ENCODE peak calls at places on chromosomes 16 and 17, in eight cellular contexts. Y, M, Q, B, Z, L, E and F are unnamed samples.

GRCh38 chr17:79831367-79832210 is 7.7 kb downstream of the CBX4 start:
- DNase-seq in Y (peak; percentile 87), M (peak; percentile 68), Q (no peak), B (no peak), Z (peak; percentile 73), L (peak; percentile 70), E (no peak), F (no peak)

GRCh38 chr17:70945386-70945785 is 776.1 kb downstream of the KCNJ2 start:
- DNase-seq in Y (no peak), M (no peak), Q (no peak), B (no peak), Z (no peak), L (no peak), E (no peak), F (no peak)

GRCh38 chr16:25126820-25127232 is 15.3 kb downstream of the LCMT1 start:
- DNase-seq in Y (no peak), M (no peak), Q (no peak), B (no peak), Z (no peak), L (no peak), E (peak; percentile 81), F (no peak)

GRCh38 chr16:2858245-2859025 is 465 bp upstream of the PRSS22 start:
- DNase-seq in Y (peak; percentile 42), M (no peak), Q (no peak), B (no peak), Z (no peak), L (peak; percentile 90), E (peak; percentile 97), F (no peak)

GRCh38 chr17:76843703-76844484 is 24.3 kb upstream of the MGAT5B start:
- DNase-seq in Y (peak; percentile 59), M (no peak), Q (no peak), B (no peak), Z (no peak), L (no peak), E (no peak), F (no peak)

GRCh38 chr16:67528870-67529638 is 425 bp downstream of the RIPOR1 start:
- DNase-seq in Y (peak; percentile 83), M (no peak), Q (no peak), B (no peak), Z (peak; percentile 53), L (peak; percentile 70), E (peak; percentile 50), F (no peak)

GRCh38 chr17:59521465-59522126 is 43.8 kb upstream of the DHX40 start:
- DNase-seq in Y (peak; percentile 92), M (peak; percentile 26), Q (no peak), B (peak; percentile 45), Z (peak; percentile 35), L (peak; percentile 62), E (no peak), F (no peak)

GRCh38 chr16:15506441-15506840 is 72.1 kb downstream of the BMERB1 start:
- DNase-seq in Y (no peak), M (no peak), Q (no peak), B (no peak), Z (no peak), L (no peak), E (no peak), F (no peak)

GRCh38 chr16:58584831-58585505 is 44.7 kb downstream of the CNOT1 start:
- DNase-seq in Y (no peak), M (no peak), Q (no peak), B (no peak), Z (no peak), L (no peak), E (no peak), F (no peak)

GRCh38 chr17:80901319-80901718 is 90.3 kb upstream of the CHMP6 start:
- DNase-seq in Y (no peak), M (no peak), Q (no peak), B (no peak), Z (no peak), L (no peak), E (no peak), F (no peak)

GRCh38 chr16:53745126-53745525 is 41.2 kb downstream of the FTO start:
- DNase-seq in Y (no peak), M (peak; percentile 21), Q (no peak), B (no peak), Z (no peak), L (no peak), E (peak; percentile 87), F (peak; percentile 70)

GRCh38 chr16:57863434-57864160 is 61.3 kb upstream of the KIFC3 start:
- DNase-seq in Y (peak; percentile 56), M (peak; percentile 43), Q (no peak), B (peak; percentile 42), Z (peak; percentile 75), L (peak; percentile 60), E (peak; percentile 78), F (no peak)

GRCh38 chr17:56514899-56515298 is 78.6 kb upstream of the NOG start:
- DNase-seq in Y (no peak), M (no peak), Q (no peak), B (no peak), Z (no peak), L (no peak), E (no peak), F (no peak)

GRCh38 chr17:69533481-69534234 is 119.2 kb downstream of the MAP2K6 start:
- DNase-seq in Y (no peak), M (no peak), Q (no peak), B (no peak), Z (no peak), L (no peak), E (no peak), F (no peak)

GRCh38 chr16:56370185-56370584 is 55.2 kb downstream of the AMFR start:
- DNase-seq in Y (peak; percentile 63), M (no peak), Q (no peak), B (no peak), Z (no peak), L (no peak), E (no peak), F (no peak)

GRCh38 chr16:22635345-22635744 is 124.7 kb downstream of the NPIPB5 start:
- DNase-seq in Y (no peak), M (no peak), Q (no peak), B (no peak), Z (no peak), L (no peak), E (peak; percentile 6), F (no peak)

GRCh38 chr17:31608659-31609254 is 217.3 kb downstream of the RAB11FIP4 start:
- DNase-seq in Y (no peak), M (no peak), Q (no peak), B (no peak), Z (no peak), L (no peak), E (no peak), F (no peak)

GRCh38 chr17:50292465-50292864 is 18.2 kb downstream of the TMEM92 start:
- DNase-seq in Y (no peak), M (no peak), Q (no peak), B (no peak), Z (no peak), L (no peak), E (no peak), F (no peak)

GRCh38 chr17:50290074-50290702 is 15.9 kb downstream of the TMEM92 start:
- DNase-seq in Y (no peak), M (peak; percentile 79), Q (peak; percentile 85), B (peak; percentile 57), Z (peak; percentile 59), L (peak; percentile 80), E (peak; percentile 98), F (peak; percentile 75)

GRCh38 chr17:50285941-50286340 is 11.7 kb downstream of the TMEM92 start:
- DNase-seq in Y (no peak), M (no peak), Q (no peak), B (no peak), Z (no peak), L (peak; percentile 2), E (no peak), F (no peak)

GRCh38 chr17:50289268-50289667 is 15.0 kb downstream of the TMEM92 start:
- DNase-seq in Y (no peak), M (no peak), Q (no peak), B (no peak), Z (no peak), L (peak; percentile 4), E (no peak), F (no peak)

GRCh38 chr17:50288306-50288705 is 14.0 kb downstream of the TMEM92 start:
- DNase-seq in Y (peak; percentile 59), M (no peak), Q (no peak), B (no peak), Z (no peak), L (peak; percentile 3), E (no peak), F (no peak)
- H3K4me3 ChIP-seq in Y (no peak overlapping the region), M (no peak overlapping the region), Q (no peak overlapping the region), B (no peak overlapping the region), Z (no peak overlapping the region), L (no peak overlapping the region), E (peak overlapping the region; percentile 52), F (peak overlapping the region; percentile 11)

DNA sequence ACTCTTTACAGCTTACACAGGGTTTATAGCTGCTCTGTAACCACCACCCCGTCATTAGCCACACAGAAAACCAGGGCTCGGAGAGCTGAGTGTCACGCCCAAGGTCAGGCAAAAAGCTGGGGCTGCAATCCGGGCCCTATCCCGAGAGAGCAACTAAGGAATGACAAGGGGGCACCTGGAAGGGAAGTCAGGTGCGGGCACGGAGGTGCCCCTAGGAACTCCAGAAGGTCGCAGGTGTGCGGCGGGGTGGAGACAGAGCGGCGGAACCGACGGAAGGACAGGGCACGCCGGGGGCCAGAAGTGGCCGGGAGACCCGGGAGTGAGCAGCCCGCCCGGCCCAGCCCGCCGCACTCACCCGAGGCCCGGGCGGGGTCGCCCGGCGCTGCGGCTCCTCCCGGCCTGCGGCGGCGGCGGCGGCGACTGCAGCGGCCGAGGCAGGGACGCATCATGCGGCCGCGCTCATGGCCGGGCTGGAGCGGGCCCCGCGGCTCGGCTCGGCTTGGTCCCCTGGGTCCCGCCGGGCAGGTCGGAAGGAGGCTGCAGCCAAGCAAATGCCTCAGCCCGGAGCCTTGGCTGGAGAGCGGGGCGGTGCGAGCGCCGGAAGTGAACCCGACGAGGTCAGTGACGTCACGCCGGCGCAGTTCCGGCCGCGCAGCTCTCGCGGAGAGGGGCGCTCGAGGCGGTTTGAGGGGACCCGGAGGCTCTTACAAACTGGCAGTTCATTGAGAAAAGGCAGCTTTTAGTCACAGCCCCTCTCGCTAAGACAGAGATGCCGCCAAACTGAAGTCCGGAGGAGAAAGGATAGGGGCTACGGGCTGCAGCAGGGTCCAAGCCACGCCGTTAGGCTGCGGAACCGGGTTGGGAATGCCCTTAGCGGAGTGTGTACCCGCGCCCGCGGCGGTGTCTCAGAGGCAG is at the start of gene ZDHHC7:
- DNase-seq in Y (peak; percentile 96), M (peak; percentile 89), Q (no peak), B (no peak), Z (peak; percentile 88), L (peak; percentile 91), E (peak; percentile 66), F (no peak)
- TF ChIP-seq CTCF in Y (no peak), M (peak; percentile 8), Q (no peak), B (no peak), Z (peak; percentile 6), L (no peak), E (no peak), F (no peak)

GRCh38 chr17:3004925-3005324 is 58.5 kb downstream of the OR1D5 start:
- DNase-seq in Y (peak; percentile 62), M (no peak), Q (no peak), B (no peak), Z (no peak), L (peak; percentile 55), E (peak; percentile 87), F (no peak)
- H3K4me3 ChIP-seq in Y (no peak overlapping the region), M (peak overlapping the region; percentile 40), Q (no peak overlapping the region), B (no peak overlapping the region), Z (no peak overlapping the region), L (no peak overlapping the region), E (peak overlapping the region; percentile 6), F (no peak overlapping the region)

DNA sequence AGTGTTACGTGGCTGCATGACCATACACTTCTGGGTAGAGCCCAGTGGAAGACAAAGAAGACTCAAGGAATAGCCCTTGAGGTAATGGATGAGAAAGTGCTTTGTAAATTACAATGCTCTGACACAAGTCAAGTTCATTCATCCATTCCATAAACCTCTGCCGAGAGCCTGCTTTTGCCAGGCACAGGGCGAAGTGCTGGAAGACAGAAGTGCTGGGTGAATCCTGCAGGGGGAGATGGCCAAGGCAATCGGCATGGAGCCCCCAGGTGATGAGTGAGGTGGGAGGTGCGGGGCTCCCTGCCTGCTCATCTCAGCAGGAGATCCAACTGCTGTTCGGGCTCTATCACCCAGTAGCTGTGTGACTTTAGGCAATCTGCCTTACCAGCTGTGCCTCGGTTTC is 2.8 kb upstream of the SOCS3 start:
- DNase-seq in Y (no peak), M (no peak), Q (no peak), B (no peak), Z (no peak), L (no peak), E (no peak), F (no peak)
- TF ChIP-seq CTCF in Y (peak; percentile 30), M (no peak), Q (peak; percentile 39), B (no peak), Z (no peak), L (no peak), E (no peak), F (peak; percentile 59)